ENCODE peak calls at places on chromosomes 13 and 19, in four cellular contexts. G is SK-N-SH, I is K562, S is HepG2. F is an unnamed sample.

GRCh38 chr13:101967216-101967615 is 434.6 kb downstream of the FGF14 start:
- DNase-seq in I (no peak), G (no peak), S (no peak), F (no peak)

GRCh38 chr19:39137131-39137530 is 11.5 kb downstream of the PAK4 start:
- DNase-seq in G (peak; percentile 14), I (no peak), S (no peak), F (no peak)

GRCh38 chr13:48233097-48233885 is at the start of gene ITM2B:
- DNase-seq in I (peak; percentile 87), S (peak; percentile 56), G (peak; percentile 97), F (peak; percentile 70)

GRCh38 chr13:29846475-29847256 is 3.8 kb downstream of the UBL3 start:
- DNase-seq in S (no peak), G (no peak), I (no peak), F (no peak)

GRCh38 chr19:4541114-4541805 is 1.4 kb upstream of the LRG1 start:
- DNase-seq in I (no peak), S (no peak), G (no peak), F (no peak)

GRCh38 chr13:108218044-108218974 is at the start of gene ABHD13:
- DNase-seq in S (peak; percentile 89), G (peak; percentile 97), I (peak; percentile 87), F (peak; percentile 87)

GRCh38 chr13:82688400-82688999 is 1193.8 kb downstream of the SLITRK1 start:
- DNase-seq in I (no peak), S (no peak), G (no peak), F (no peak)

GRCh38 chr13:43132911-43133310 is 109.5 kb downstream of the DNAJC15 start:
- DNase-seq in I (no peak), G (no peak), S (no peak), F (no peak)

GRCh38 chr19:40613669-40614594 is 12.8 kb downstream of the LTBP4 start:
- DNase-seq in S (no peak), G (no peak), I (peak; percentile 80), F (peak; percentile 90)

GRCh38 chr19:17522988-17523872 is 11.8 kb downstream of the PGLS start:
- DNase-seq in G (no peak), S (no peak), I (no peak), F (no peak)

GRCh38 chr13:105410602-105411001 is 1124.9 kb downstream of the EFNB2 start:
- DNase-seq in G (peak; percentile 3), S (peak; percentile 7), I (peak; percentile 8), F (peak; percentile 83)

GRCh38 chr19:15115080-15115479 is 7.9 kb downstream of the SYDE1 start:
- DNase-seq in G (peak; percentile 21), S (no peak), I (no peak), F (no peak)

GRCh38 chr13:33446821-33447481 is 161.4 kb upstream of the STARD13 start:
- DNase-seq in S (no peak), G (no peak), I (no peak), F (no peak)

GRCh38 chr19:7482584-7483439 is 6.0 kb downstream of the PEX11G start:
- DNase-seq in S (no peak), G (peak; percentile 91), I (peak; percentile 98), F (peak; percentile 89)

DNA sequence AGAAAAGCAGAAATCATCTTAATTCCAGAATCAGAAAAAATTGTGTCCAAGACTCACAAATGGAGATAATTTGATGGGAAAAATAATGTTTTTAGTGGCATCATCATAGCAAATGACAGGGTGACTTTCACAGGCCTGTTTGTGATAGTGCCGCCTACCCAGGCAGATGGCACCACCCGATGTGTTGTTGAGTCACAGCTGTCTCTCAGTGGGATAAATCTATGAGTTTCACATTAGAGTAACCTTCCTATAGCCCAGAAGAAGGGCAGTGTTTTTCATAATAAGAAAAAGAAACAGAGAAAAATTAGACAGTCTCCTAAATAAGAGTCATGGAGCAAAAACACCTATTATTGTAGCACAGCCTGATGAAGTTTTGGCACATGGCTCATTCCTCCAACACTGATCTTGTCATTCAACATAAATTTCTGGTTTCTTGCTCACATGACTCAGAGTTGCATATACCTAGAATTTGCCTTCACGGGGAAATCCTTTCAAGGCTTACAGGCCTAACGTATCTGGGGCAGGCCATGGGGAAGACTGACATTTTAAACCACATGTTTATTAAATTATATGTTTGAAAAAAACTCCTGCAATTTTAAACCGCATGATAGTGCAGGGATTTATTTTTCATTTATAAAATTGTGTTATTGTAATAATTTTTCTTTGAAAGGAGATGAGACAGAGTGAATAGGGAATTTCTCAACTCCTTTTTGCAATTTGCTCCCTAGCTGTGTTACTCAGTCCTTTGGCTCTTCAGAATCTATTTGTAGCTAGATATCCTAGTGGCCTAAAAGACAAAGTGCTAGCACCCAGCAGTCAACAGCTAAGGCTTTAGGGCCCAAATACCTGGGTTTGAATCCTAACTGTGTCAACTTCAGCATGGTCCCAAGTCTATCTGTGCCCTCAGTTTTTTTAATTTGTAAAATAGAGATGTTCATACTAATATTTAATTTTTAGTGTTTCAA is 393.7 kb downstream of the NDFIP2 start:
- DNase-seq in G (no peak), S (no peak), I (no peak), F (no peak)
- TF ChIP-seq CTCF in G (peak; percentile 18), S (no peak), I (no peak), F (no peak)

GRCh38 chr13:99434258-99434788 is 66.9 kb upstream of the TM9SF2 start:
- DNase-seq in I (peak; percentile 68), G (no peak), S (peak; percentile 17), F (peak; percentile 53)
- TF ChIP-seq USF2 in I (peak; percentile 72), G (no peak), S (no peak), F (no peak)

DNA sequence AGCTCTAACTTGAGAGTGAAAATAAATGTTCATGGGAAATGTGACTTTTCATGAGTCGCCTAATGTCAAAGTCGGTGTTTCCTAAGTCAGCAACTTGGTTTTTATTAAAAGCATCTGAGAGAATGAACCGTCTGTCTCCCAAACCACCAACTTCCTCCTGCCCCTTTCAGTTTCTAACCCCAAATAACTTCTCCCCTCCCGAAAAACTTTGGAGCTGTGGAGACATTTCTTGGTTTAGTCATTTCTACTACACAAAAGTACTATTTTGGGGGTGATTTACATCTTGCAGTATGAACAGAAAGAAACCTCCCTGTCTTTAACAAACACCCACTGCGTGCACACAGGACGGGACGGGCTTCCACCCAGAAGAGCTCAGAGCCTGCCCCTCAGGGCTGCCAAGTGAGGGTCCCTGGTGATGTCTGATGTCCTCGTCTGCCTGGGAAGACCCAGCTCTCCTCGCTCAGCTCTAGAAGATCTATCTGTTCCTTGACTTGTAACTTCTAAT is 65.0 kb downstream of the RASA3 start:
- DNase-seq in I (no peak), G (no peak), S (no peak), F (no peak)
- TF ChIP-seq FOXJ3 in I (no peak), G (no peak), S (no peak), F (no peak)

DNA sequence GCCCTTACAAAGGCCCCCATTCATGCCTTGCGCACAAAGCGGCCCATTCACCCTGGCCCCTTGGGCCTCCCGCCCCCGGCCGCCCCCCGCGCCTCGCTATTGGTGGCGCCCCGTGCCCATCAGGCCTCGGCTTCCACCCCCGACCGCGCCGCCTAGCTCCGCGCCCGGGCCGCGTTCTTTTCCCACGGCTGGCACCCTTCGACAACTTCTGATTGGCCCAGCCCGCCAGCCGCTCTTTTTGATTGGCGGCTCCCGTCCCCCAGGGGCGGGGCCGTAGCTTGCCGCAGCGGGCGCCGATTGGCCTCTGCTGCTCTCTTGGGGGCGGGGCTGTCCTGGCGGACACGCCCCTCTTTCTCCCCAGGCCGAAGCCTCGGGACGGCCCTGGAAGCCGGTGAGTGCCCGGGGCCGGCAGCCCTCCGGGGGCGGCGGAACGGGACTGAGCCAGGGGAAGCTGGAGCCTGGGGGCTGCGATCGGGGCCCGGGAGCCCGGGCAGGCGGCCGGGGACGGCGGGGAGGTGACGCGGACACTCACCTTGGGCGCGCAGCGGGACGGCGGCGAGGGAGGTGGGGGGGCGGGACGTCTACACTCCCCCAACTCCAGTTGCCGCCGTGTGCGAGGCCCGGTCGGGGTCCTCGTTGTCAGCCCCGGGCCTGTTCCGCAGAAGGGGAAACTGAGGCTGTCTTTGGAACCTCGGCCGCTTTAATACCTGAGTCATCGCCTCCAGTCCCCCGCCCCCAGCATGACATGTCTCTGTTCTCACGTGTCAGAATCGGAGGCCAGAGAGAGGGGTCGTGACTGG is at the start of gene MYH14:
- DNase-seq in S (peak; percentile 79), G (peak; percentile 82), I (peak; percentile 96), F (peak; percentile 96)
- TF ChIP-seq CTCF in S (no peak), G (no peak), I (no peak), F (no peak)